ENCODE peak calls at places on chromosome 20, in seven cellular contexts. D is spleen, E is GM23338, I is stomach, U is Panc1, V is prostate gland, W is SK-N-SH. T is an unnamed sample.

GRCh38 chr20:53839423-53840176 is 230.8 kb downstream of the BCAS1 start:
- DNase-seq in D (peak), E (no peak), I (peak), V (no peak), U (no peak), W (no peak), T (peak)

GRCh38 chr20:57476073-57476526 is 48.8 kb downstream of the CTCFL start:
- DNase-seq in E (no peak), V (no peak), U (no peak), I (no peak), D (peak), W (no peak), T (no peak)

GRCh38 chr20:62921119-62921687 is 5.1 kb downstream of the DIDO1 start:
- DNase-seq in V (peak), E (peak), U (no peak), D (no peak), W (peak), I (peak), T (peak)

GRCh38 chr20:6566821-6567220 is 200.7 kb upstream of the BMP2 start:
- DNase-seq in V (no peak), E (no peak), W (no peak), I (no peak), U (no peak), D (no peak), T (no peak)

GRCh38 chr20:55684578-55684977 is 320.7 kb downstream of the CBLN4 start:
- DNase-seq in D (no peak), U (no peak), I (no peak), V (no peak), E (no peak), W (no peak), T (no peak)

GRCh38 chr20:61353261-61353995 is 101.4 kb downstream of the CDH4 start:
- DNase-seq in U (no peak), D (peak), W (no peak), I (no peak), E (no peak), V (no peak), T (no peak)

GRCh38 chr20:36240076-36240475 is 3.8 kb downstream of the AAR2 start:
- DNase-seq in E (no peak), I (no peak), V (no peak), U (no peak), D (no peak), W (no peak), T (no peak)

GRCh38 chr20:41523857-41524256 is 94.3 kb downstream of the CHD6 start:
- DNase-seq in E (no peak), W (no peak), U (no peak), I (no peak), D (no peak), V (no peak), T (no peak)

GRCh38 chr20:14879020-14879697 is 541.7 kb upstream of the FLRT3 start:
- DNase-seq in E (no peak), I (no peak), U (peak), V (no peak), D (no peak), W (no peak), T (no peak)

GRCh38 chr20:11553603-11554002 is 364.1 kb upstream of the BTBD3 start:
- DNase-seq in W (no peak), I (no peak), E (no peak), D (no peak), U (no peak), V (no peak), T (no peak)

GRCh38 chr20:519999-520398 is 23.6 kb downstream of the CSNK2A1 start:
- DNase-seq in D (no peak), E (no peak), W (no peak), U (no peak), V (no peak), I (no peak), T (no peak)

GRCh38 chr20:19885981-19886665 is 128.1 kb downstream of the RIN2 start:
- DNase-seq in V (peak), U (no peak), E (peak), D (no peak), I (peak), W (no peak), T (no peak)

GRCh38 chr20:25540273-25540672 is 45.1 kb downstream of the NINL start:
- DNase-seq in V (no peak), U (no peak), D (no peak), E (peak), I (no peak), W (no peak), T (no peak)
- H3K4me3 ChIP-seq in V (peak), U (no peak), D (peak), E (no peak), I (peak), W (no peak), T (no peak)

DNA sequence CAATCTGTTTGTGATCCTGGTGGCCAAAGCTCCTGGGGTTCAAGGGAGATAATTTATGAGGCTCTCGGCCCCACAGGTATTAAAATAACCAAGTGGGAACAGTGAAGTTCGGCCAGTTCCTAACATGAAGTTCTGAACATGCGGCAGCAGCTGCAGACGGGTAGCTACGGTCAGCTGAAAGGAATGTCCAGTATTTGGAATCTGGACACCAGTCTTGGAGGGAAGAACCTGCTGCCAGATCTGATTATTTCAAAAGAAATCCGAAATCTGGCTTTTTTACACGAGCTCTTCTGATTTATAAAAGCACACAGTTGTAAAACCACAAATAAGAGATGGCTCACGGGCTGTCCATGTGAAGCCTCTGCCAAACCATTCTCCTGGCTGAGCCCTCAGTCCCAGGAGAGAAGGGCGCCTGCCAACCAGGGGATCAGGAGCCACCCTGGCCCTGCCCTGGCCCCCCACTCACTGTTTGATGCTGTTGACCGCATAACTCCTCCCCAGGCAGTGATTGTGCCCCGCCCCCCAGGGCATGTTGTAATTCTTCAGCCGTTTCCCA is 28.2 kb upstream of the KCNB1 start:
- DNase-seq in D (no peak), W (no peak), U (no peak), V (peak), I (no peak), E (no peak), T (no peak)
- TF ChIP-seq POLR2AphosphoS5 in D (no peak), W (peak), U (no peak), V (peak), I (peak), E (no peak), T (no peak)

DNA sequence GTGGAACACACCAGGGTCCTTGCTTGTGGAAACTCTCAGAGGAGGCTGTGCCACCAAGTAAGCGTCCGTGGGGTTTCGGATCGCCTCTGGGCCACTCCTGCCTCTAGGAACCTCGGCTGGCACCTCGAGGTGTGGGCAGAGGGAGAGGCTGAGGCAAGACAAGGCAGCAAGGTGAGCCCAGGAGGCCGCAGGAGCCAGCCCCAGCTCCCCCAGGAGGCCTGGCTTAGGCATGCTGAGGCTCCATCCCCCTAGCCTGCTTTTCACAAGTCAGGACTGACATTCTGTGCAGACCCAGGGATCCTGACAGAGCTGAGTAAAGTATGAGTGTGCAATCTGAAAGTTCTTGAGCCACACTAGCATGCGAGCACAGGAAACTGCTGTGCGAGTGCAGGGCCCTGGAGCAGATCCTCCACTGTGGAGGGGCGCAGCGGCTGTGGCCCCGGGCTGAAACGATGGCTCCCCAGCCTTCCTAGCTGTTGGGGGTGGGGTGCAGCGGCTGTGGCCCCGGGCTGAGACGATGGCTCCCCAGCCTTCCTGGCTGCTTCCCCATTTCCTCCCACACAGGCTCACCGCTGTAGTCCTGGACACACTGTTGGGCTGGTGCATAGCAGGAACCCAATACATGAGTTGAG is 75.2 kb upstream of the CD93 start:
- DNase-seq in U (no peak), E (no peak), D (peak), V (no peak), W (no peak), I (no peak), T (no peak)
- H3K27ac ChIP-seq in U (no peak), E (no peak), D (peak), V (no peak), W (no peak), I (peak), T (peak)

DNA sequence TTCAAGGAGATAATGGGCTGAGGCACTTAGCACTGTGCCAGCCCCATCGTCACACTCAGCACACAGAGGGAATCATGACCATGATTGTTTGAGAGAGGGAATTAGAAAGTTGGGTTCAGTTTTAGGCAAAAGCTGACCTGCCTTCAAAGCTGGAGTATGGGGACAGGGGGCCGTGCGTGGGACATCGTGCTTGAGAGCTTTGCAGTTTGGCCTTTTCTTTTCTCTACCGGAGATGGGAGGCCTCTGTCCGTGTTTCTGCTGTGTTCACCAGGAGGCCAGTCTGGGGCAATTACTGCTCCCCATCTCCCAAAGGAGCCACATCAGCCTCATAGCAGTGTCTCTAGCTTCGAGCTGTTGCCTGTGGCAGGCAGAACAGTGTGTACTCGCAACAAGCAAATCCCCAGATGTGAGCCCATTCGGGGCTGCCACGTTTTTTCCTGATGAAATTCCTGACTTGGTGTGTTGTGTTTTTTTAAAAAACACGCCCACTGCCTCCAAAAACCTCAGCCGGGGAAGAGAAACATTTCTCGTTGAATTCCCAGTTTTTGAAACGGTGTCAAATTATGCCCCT is 20.2 kb downstream of the EYA2 start:
- DNase-seq in D (no peak), E (no peak), U (no peak), I (no peak), W (no peak), V (no peak), T (no peak)
- H3K4me3 ChIP-seq in D (no peak), E (no peak), U (no peak), I (no peak), W (no peak), V (no peak), T (no peak)

DNA sequence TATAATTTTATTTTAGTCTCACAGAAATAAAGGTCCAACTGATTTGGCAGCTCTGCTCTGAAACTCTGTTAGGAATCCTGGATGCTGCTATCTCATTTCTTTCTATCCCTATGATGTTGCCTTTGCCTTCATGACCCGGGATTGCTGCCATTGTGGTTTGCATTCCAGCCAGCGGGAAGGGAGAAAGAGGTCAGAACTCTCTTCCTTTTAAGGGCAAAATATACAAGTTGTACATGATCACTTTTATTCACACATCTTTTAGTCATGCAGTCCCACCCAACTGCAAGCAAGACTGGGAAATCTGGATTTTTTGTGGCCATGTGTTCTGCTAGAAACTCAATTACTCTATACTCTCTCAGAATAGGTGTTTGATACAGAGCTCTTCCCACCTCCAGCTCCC is 263.1 kb upstream of the ZFP64 start:
- DNase-seq in U (no peak), D (no peak), E (no peak), I (no peak), V (no peak), W (no peak), T (no peak)
- TF ChIP-seq POLR2AphosphoS5 in U (no peak), D (no peak), E (no peak), I (no peak), V (no peak), W (no peak), T (no peak)

GRCh38 chr20:7692478-7692877 is 247.8 kb downstream of the HAO1 start:
- DNase-seq in V (no peak), E (no peak), U (no peak), I (no peak), D (no peak), W (no peak), T (no peak)
- H3K27ac ChIP-seq in V (no peak), E (no peak), U (no peak), I (no peak), D (no peak), W (no peak), T (no peak)

GRCh38 chr20:3765171-3765887 is 2.2 kb downstream of the ADISSP start:
- DNase-seq in D (no peak), E (no peak), W (no peak), U (no peak), V (no peak), I (no peak), T (no peak)
- H3K4me3 ChIP-seq in D (no peak), E (no peak), W (no peak), U (no peak), V (no peak), I (no peak), T (peak)

GRCh38 chr20:1803216-1804128 is 91.7 kb upstream of the SIRPA start:
- DNase-seq in U (no peak), E (peak), W (peak), I (peak), V (peak), D (peak), T (peak)

GRCh38 chr20:1804129-1804503 is 91.1 kb upstream of the SIRPA start:
- DNase-seq in E (no peak), U (no peak), W (no peak), V (no peak), I (no peak), D (no peak), T (peak)

GRCh38 chr20:1801551-1801950 is 93.7 kb upstream of the SIRPA start:
- DNase-seq in E (no peak), U (no peak), V (no peak), W (no peak), D (no peak), I (no peak), T (no peak)

GRCh38 chr20:1800777-1801176 is 94.4 kb upstream of the SIRPA start:
- DNase-seq in U (no peak), V (no peak), I (no peak), W (peak), E (no peak), D (no peak), T (no peak)

DNA sequence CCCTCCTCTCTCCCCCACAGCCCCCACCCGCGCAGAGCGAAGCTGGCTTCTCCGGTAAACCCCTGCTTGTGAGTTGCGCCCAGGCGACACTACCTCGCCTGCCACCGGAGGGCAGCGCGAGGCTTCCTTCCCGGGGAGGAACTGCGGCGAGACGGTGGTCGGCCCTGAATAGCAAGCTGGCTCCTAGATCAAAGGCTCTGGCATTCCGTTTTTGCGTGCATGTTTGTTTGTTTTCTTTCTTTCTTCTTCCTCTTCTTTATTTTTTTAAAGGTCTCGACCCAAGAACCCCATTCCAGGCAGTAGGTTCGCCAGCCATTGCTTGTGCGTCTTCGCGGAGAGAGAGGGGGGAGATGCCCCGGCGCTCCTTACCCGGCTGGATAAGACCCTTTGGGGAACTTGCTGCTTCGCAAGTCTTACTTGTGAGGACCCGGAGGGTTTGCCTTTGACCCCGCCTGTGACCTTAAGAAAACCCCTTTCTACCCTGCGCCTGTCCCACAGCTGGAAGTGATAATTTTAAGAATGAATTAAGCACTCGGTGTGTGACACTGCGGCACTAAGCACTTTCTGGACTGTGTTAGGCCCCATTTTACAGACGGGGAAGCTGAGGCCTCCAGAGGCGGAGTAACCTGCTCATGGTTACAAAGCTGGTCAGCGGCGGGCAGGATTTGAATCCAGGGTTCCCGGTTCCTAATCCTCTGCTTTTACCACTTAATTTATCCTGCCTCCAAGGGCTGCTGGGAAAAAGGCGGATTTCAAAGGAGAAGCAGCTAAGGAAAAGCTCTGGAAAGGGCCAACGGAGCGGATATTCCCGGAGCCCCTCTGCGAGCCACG is 92.6 kb upstream of the SIRPA start:
- DNase-seq in D (peak), E (peak), I (no peak), U (no peak), V (peak), W (peak), T (peak)
- TF ChIP-seq POLR2AphosphoS5 in D (peak), E (no peak), I (no peak), U (no peak), V (peak), W (no peak), T (no peak)

GRCh38 chr20:38937000-38937399 is 10.8 kb downstream of the FAM83D start:
- DNase-seq in U (no peak), D (no peak), I (no peak), W (no peak), V (no peak), E (no peak), T (no peak)

GRCh38 chr20:38935967-38936407 is 9.8 kb downstream of the FAM83D start:
- DNase-seq in I (no peak), E (no peak), W (no peak), D (no peak), U (no peak), V (no peak), T (no peak)

GRCh38 chr20:38932457-38933120 is 6.4 kb downstream of the FAM83D start:
- DNase-seq in E (peak), U (no peak), W (no peak), V (no peak), D (no peak), I (no peak), T (no peak)

GRCh38 chr20:38935285-38935684 is 9.1 kb downstream of the FAM83D start:
- DNase-seq in U (peak), D (no peak), I (no peak), V (no peak), E (no peak), W (no peak), T (no peak)

DNA sequence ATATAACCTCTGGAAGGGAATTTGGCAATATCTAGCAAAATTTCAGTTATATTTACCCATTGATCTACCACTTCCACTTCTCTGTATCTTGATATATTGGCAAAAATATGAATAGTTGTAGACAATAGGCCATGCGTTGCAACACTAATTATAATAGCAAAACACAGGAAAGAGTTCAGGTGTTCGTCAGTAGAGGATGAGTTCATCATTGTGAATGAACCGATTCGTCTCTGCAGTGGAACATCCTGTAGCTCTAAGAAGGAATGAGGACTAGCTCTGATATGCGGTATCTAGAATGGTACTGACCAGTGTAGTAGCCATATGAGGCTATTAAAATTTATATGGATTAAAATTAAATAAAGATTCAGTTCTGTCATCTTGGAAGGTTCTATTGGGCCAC is 8.3 kb downstream of the FAM83D start:
- DNase-seq in D (no peak), V (no peak), U (no peak), I (no peak), W (no peak), E (no peak), T (no peak)
- H3K27ac ChIP-seq in D (no peak), V (no peak), U (no peak), I (no peak), W (no peak), E (no peak), T (no peak)

DNA sequence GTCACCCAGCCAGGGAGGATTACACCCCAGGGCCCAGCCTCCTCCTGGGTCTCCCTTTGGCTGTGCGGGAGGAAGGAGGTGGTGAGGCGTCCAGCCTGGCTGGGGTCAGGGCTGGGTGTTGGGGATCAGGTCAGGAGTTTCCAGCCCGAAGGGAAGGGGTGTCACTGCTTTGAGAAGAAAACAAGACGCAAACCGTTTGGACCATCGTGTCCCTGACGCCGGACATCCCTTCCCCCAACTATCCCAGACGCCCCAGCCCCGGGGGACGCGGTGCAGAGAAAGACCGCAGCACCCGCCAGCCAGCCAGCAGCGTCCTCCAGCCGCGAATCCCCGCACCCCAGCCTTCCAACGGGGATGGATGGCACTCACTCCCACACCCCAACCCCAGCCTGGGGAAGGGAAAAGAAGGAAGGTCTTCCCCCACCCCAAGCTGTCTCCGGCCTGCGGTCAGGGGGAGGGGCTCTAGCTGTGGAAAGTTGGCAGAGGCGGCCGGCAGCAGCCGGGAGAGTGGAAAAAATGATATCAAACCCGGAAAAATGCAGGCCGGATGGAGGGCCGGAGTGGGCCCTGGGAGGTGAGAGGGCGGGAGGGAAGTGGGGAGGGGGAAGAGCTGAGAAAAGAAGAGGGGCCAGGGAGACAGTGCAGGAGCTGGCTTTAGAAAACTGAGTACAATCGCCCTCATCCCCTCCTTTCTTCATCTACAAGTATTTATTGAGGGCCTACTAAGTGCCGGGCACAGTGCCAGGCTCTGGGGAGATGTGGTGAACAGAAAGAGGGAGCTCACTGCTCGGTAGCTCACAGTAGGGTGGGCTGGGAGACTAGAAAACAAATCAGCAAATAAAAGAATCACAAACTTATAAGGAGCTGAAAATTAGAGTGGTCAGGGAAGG is 10.6 kb downstream of the REM1 start:
- DNase-seq in E (peak), I (no peak), W (peak), V (no peak), D (no peak), U (no peak), T (peak)
- H3K4me3 ChIP-seq in E (peak), I (peak), W (peak), V (no peak), D (no peak), U (peak), T (no peak)

T was measured in HL-60.